ENCODE peak calls at places on chromosome 11, in ten cellular contexts. C, W, Z, J, T, O, H, N, D and X are unnamed samples.
A peak's percentile ranks its signal among the peaks of the same experiment; 100 is the strongest.

GRCh38 chr11:119295178-119295577 is 21.8 kb downstream of the MCAM start:
- DNase-seq in N (no peak), J (no peak), O (peak; percentile 13), H (no peak), W (no peak), D (no peak), T (no peak), C (no peak), Z (no peak), X (no peak)

GRCh38 chr11:27201454-27202302 is 161.1 kb downstream of the BBOX1 start:
- DNase-seq in N (peak; percentile 78), W (no peak), Z (no peak), O (peak; percentile 92), J (peak; percentile 10), T (peak; percentile 50), D (peak; percentile 81), H (no peak), C (peak; percentile 89), X (peak; percentile 98)

GRCh38 chr11:130897262-130898182 is 18.8 kb downstream of the SNX19 start:
- DNase-seq in W (no peak), O (peak; percentile 81), D (peak; percentile 84), J (no peak), N (no peak), Z (no peak), T (peak; percentile 55), H (no peak), C (no peak), X (peak; percentile 92)

GRCh38 chr11:6354651-6355485 is 34.6 kb upstream of the CAVIN3 start:
- DNase-seq in Z (no peak), C (no peak), J (no peak), N (no peak), W (no peak), H (no peak), O (no peak), T (no peak), D (no peak), X (no peak)

GRCh38 chr11:9574806-9575530 is 1.5 kb downstream of the WEE1 start:
- DNase-seq in Z (peak; percentile 71), D (peak; percentile 41), T (no peak), J (peak; percentile 76), H (no peak), C (peak; percentile 87), N (peak; percentile 55), O (peak; percentile 84), W (no peak), X (peak; percentile 85)

GRCh38 chr11:22703040-22703439 is 36.6 kb downstream of the GAS2 start:
- DNase-seq in C (no peak), J (no peak), O (peak; percentile 50), D (no peak), T (no peak), H (no peak), Z (peak; percentile 65), N (peak; percentile 11), W (no peak), X (no peak)

GRCh38 chr11:23570828-23571227 is 710.6 kb upstream of the CCDC179 start:
- DNase-seq in C (peak; percentile 1), T (no peak), W (no peak), O (no peak), J (peak; percentile 48), N (no peak), Z (peak; percentile 49), D (no peak), H (no peak), X (no peak)

GRCh38 chr11:77801477-77801876 is 19.0 kb downstream of the RSF1 start:
- DNase-seq in C (no peak), W (no peak), T (no peak), N (no peak), D (no peak), O (no peak), H (no peak), Z (no peak), J (no peak), X (no peak)